ENCODE peak calls at places on chromosomes 12 and 14, in seven cellular contexts. A, X, O, W, U, T and H are unnamed samples. For H3K4me1 and H3K27me3, the result is how much of the 10 kb centered on the place peaks cover.

GRCh38 chr12:3820122-3820521 is 53.1 kb downstream of the PARP11 start:
- DNase-seq in A (no peak), X (no peak), O (no peak), W (no peak), U (no peak), T (no peak), H (no peak)

GRCh38 chr14:61280092-61280525 is 1.0 kb downstream of the TMEM30B start:
- DNase-seq in A (no peak), X (no peak), O (no peak), W (no peak), U (no peak), T (no peak), H (peak)

GRCh38 chr12:79934309-79935020 is 432 bp downstream of the PPP1R12A start:
- DNase-seq in A (peak), X (peak), O (no peak), W (no peak), U (no peak), T (no peak), H (no peak)

GRCh38 chr12:111841236-111841749 is 735 bp upstream of the MAPKAPK5 start:
- DNase-seq in A (no peak), X (peak), O (peak), W (no peak), U (no peak), T (peak), H (no peak)

GRCh38 chr14:98956181-98956580 is 315.8 kb downstream of the BCL11B start:
- DNase-seq in A (no peak), X (no peak), O (no peak), W (no peak), U (peak), T (no peak), H (no peak)

GRCh38 chr12:28089363-28089762 is 100.9 kb upstream of the CCDC91 start:
- DNase-seq in A (no peak), X (no peak), O (peak), W (no peak), U (no peak), T (peak), H (no peak)

GRCh38 chr12:17076335-17076734 is 470.4 kb upstream of the LMO3 start:
- DNase-seq in A (no peak), X (no peak), O (no peak), W (no peak), U (no peak), T (no peak), H (no peak)

GRCh38 chr12:92759634-92760268 is 57.0 kb downstream of the PLEKHG7 start:
- DNase-seq in A (no peak), X (no peak), O (peak), W (no peak), U (no peak), T (peak), H (no peak)

GRCh38 chr12:44405267-44405666 is 470.8 kb downstream of the NELL2 start:
- DNase-seq in A (no peak), X (no peak), O (no peak), W (no peak), U (no peak), T (no peak), H (no peak)

GRCh38 chr12:104653730-104654328 is 197.1 kb downstream of the CHST11 start:
- DNase-seq in A (no peak), X (no peak), O (no peak), W (no peak), U (no peak), T (no peak), H (no peak)

GRCh38 chr12:53930591-53931255 is 7.9 kb upstream of the HOXC13 start:
- DNase-seq in A (no peak), X (no peak), O (no peak), W (no peak), U (no peak), T (no peak), H (no peak)

GRCh38 chr12:42834062-42834461 is 244.5 kb upstream of the PRICKLE1 start:
- DNase-seq in A (no peak), X (no peak), O (no peak), W (no peak), U (no peak), T (no peak), H (no peak)

GRCh38 chr14:21087294-21088091 is 11.0 kb downstream of the ZNF219 start:
- DNase-seq in A (peak), X (no peak), O (peak), W (no peak), U (peak), T (peak), H (peak)

GRCh38 chr14:80237142-80237541 is 25.8 kb upstream of the DIO2 start:
- DNase-seq in A (no peak), X (no peak), O (no peak), W (no peak), U (no peak), T (no peak), H (no peak)

GRCh38 chr14:75604979-75605825 is 26.8 kb downstream of the FLVCR2 start:
- DNase-seq in A (no peak), X (peak), O (peak), W (no peak), U (peak), T (peak), H (no peak)

GRCh38 chr12:43805149-43805856 is 814 bp downstream of the TWF1 start:
- DNase-seq in A (no peak), X (no peak), O (peak), W (no peak), U (no peak), T (no peak), H (no peak)

GRCh38 chr14:33280646-33281045 is 342.0 kb downstream of the NPAS3 start:
- DNase-seq in A (no peak), X (no peak), O (no peak), W (no peak), U (no peak), T (no peak), H (no peak)

GRCh38 chr14:93950948-93951668 is 24.0 kb downstream of the FAM181A start:
- DNase-seq in A (no peak), X (no peak), O (no peak), W (no peak), U (no peak), T (no peak), H (no peak)

GRCh38 chr14:35159742-35160409 is 37.5 kb downstream of the PRORP start:
- DNase-seq in A (no peak), X (no peak), O (peak), W (no peak), U (no peak), T (peak), H (no peak)

GRCh38 chr12:22969521-22969920 is 344.6 kb downstream of the ETNK1 start:
- DNase-seq in A (no peak), X (no peak), O (no peak), W (no peak), U (no peak), T (no peak), H (no peak)

GRCh38 chr12:25121916-25122315 is 73.0 kb downstream of the DNAI7 start:
- DNase-seq in A (no peak), X (no peak), O (no peak), W (no peak), U (no peak), T (peak), H (no peak)

GRCh38 chr12:59041241-59042121 is 121.2 kb upstream of the LRIG3 start:
- DNase-seq in A (no peak), X (no peak), O (peak), W (no peak), U (no peak), T (peak), H (no peak)

GRCh38 chr14:68569970-68570409 is 222.9 kb downstream of the ZFP36L1 start:
- DNase-seq in A (no peak), X (no peak), O (no peak), W (no peak), U (no peak), T (peak), H (no peak)

GRCh38 chr12:44618960-44619359 is 257.2 kb downstream of the NELL2 start:
- DNase-seq in A (no peak), X (no peak), O (no peak), W (no peak), U (no peak), T (no peak), H (no peak)

GRCh38 chr12:89680409-89680808 is 28.2 kb downstream of the ATP2B1 start:
- DNase-seq in A (no peak), X (no peak), O (no peak), W (no peak), U (no peak), T (no peak), H (no peak)

GRCh38 chr14:102184678-102185040 is 45.0 kb downstream of the WDR20 start:
- DNase-seq in A (no peak), X (no peak), O (no peak), W (no peak), U (no peak), T (no peak), H (no peak)
- H3K4me1 ChIP-seq in A (under half), X (half or more), O (under half), W (under half), U (half or more), T (under half), H (under half)

DNA sequence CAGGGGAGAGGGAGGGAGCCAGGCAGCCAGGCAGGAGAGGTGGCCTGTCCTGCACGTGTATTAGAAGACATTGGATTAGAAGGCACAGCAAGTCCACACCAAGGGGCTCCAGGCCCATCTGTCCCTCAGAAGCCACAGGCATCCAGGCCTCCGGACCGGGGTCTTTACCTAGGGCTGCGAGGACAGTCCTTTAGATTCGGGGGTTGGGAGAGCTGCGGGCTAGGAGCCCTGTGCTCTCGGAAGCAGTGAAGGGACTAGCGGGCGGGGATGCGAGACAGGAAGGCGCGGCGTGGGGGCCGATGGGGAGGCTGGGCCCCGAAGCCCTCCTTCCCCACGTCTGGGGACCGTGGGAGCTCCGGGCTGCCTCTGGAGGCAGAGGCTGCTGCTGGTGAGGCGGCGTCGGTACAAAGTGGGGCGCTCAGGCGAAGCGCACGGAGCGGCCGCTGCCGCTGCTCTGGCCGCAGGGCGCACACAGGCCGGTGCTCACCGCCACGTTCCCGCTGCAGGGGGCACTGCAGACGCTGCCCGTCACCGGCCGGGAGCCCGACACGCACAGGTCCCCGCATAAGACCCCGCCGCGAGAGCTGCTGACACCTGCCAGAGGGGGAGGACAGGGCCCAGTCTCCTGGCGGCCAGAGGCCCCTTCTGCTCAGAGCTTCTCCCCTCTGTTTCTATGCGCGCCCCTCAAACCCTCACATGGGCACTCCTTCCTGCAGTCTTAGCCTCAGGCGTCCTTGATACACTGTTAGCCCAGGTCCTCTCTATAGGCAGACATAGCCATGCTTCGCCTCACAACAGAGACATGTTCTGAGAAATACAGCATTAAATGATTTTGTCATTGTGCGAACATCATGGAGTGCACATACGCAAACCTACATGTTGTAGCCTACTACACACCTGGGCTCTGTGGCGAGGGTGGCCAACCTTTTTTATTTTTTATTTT is 17.3 kb downstream of the KRT7 start:
- DNase-seq in A (no peak), X (no peak), O (no peak), W (peak), U (no peak), T (no peak), H (no peak)
- H3K27me3 ChIP-seq in A (under half), X (under half), O (half or more), W (under half), U (under half), T (under half), H (under half)

GRCh38 chr12:50590869-50591268 is 86.1 kb downstream of the DIP2B start:
- DNase-seq in A (no peak), X (no peak), O (no peak), W (no peak), U (no peak), T (no peak), H (no peak)

GRCh38 chr12:50584135-50584534 is 79.3 kb downstream of the DIP2B start:
- DNase-seq in A (no peak), X (no peak), O (no peak), W (no peak), U (no peak), T (no peak), H (no peak)

GRCh38 chr12:50595667-50596066 is 90.9 kb downstream of the DIP2B start:
- DNase-seq in A (no peak), X (no peak), O (no peak), W (no peak), U (no peak), T (no peak), H (no peak)

GRCh38 chr12:50589650-50590435 is 85.1 kb downstream of the DIP2B start:
- DNase-seq in A (no peak), X (no peak), O (peak), W (no peak), U (no peak), T (peak), H (no peak)
- H3K4me3 ChIP-seq in A (no peak), X (no peak), O (no peak), W (no peak), U (no peak), T (no peak), H (no peak)

DNA sequence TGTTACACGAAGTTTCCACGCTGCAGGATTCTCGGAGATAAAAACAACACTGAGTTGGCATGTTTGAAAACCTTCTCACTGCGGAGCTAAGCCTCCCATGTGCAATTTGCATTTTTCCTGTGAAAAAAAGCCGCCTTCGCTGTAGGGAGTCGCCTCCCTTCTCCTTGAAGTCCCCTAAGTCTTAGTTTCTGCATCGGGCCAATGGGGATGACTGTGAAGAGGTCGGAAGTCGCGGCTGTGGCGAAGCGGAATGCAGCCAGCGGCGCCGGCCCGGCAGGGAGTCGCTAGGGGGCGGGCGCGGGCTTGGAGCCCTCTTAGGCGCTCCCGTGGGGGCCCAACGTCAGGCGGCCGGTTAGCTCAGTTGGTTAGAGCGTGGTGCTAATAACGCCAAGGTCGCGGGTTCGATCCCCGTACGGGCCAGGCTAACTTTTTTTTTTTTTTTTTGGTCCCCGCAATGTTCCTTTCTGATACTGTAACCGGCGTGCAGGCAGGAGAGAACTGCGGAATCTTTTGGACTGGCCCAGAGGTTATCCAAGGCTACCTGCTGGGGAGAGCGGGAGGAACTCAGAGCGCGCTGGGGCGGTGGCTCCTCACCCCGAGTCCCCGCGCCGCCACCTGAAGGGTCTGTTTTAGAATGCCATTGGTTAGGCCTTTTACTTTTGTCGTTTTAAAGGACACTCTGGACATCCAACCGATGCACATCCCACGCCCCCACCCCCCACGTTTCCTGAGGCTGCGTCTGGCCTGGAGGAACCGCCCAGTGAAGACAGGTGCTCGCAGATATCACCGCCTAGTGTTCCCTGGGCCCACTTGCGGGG is 2.6 kb upstream of the ZNF839 start:
- DNase-seq in A (peak), X (peak), O (peak), W (peak), U (peak), T (peak), H (peak)
- H3K4me1 ChIP-seq in A (under half), X (half or more), O (under half), W (under half), U (under half), T (under half), H (under half)

GRCh38 chr12:123889848-123890535 is 82.6 kb downstream of the CCDC92 start:
- DNase-seq in A (no peak), X (no peak), O (peak), W (no peak), U (no peak), T (no peak), H (no peak)

GRCh38 chr12:123891516-123892179 is 81.0 kb downstream of the CCDC92 start:
- DNase-seq in A (no peak), X (no peak), O (no peak), W (no peak), U (no peak), T (no peak), H (no peak)

GRCh38 chr12:123889000-123889399 is 83.6 kb downstream of the CCDC92 start:
- DNase-seq in A (no peak), X (no peak), O (no peak), W (no peak), U (no peak), T (no peak), H (no peak)

GRCh38 chr12:123891011-123891410 is 81.6 kb downstream of the CCDC92 start:
- DNase-seq in A (no peak), X (no peak), O (no peak), W (no peak), U (no peak), T (no peak), H (no peak)

GRCh38 chr12:123890536-123890902 is 82.1 kb downstream of the CCDC92 start:
- DNase-seq in A (no peak), X (no peak), O (no peak), W (no peak), U (no peak), T (no peak), H (no peak)
- H3K27me3 ChIP-seq in A (under half), X (under half), O (under half), W (under half), U (under half), T (under half), H (under half)

DNA sequence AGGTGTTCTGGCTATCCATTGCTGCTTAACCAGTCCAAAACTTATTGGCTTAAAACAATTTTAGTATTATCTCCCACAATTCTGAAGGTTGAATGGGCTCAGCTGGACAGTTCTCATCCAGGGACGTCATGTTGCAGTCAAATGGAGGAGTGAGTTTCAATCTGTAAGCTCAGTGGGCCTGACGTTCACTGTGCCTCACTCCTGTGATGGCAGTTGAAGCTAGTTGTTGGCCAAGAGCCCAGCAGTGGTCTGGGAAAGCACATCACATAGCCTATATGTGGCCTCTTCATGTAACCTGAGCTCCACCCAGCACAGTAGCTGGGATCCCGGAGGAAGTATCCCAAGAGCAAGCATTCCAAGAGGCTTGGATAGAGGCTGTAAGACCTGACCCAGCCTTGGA is 40.6 kb upstream of the CDKN3 start:
- DNase-seq in A (no peak), X (no peak), O (peak), W (no peak), U (no peak), T (no peak), H (no peak)
- H3K4me3 ChIP-seq in A (no peak), X (no peak), O (no peak), W (no peak), U (no peak), T (no peak), H (no peak)

GRCh38 chr12:49873361-49873934 is 30.3 kb downstream of the FAIM2 start:
- DNase-seq in A (no peak), X (no peak), O (peak), W (no peak), U (peak), T (no peak), H (no peak)
- H3K4me1 ChIP-seq in A (under half), X (under half), O (under half), W (under half), U (under half), T (under half), H (under half)

DNA sequence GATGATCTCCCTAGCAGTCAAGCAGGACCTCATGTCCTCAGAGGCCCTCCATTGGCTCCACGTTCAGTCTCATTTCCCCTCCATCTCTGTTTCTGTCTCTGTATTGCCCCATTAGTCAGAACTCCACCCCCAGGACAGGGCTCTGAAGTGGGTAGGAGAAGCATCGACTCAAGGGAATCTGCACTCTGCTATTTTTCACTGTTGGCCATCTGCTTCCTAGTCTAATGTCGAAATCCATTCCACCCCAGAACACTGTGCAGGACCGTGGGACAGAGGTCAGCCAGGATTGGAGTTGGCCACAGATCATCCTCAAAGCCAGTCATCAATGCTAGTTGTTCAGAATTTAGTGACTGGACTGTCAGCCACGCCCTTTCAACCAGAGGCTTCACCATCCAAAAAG is 10.1 kb downstream of the KRT77 start:
- DNase-seq in A (no peak), X (no peak), O (no peak), W (no peak), U (no peak), T (no peak), H (no peak)
- H3K27me3 ChIP-seq in A (under half), X (under half), O (under half), W (under half), U (under half), T (under half), H (under half)

DNA sequence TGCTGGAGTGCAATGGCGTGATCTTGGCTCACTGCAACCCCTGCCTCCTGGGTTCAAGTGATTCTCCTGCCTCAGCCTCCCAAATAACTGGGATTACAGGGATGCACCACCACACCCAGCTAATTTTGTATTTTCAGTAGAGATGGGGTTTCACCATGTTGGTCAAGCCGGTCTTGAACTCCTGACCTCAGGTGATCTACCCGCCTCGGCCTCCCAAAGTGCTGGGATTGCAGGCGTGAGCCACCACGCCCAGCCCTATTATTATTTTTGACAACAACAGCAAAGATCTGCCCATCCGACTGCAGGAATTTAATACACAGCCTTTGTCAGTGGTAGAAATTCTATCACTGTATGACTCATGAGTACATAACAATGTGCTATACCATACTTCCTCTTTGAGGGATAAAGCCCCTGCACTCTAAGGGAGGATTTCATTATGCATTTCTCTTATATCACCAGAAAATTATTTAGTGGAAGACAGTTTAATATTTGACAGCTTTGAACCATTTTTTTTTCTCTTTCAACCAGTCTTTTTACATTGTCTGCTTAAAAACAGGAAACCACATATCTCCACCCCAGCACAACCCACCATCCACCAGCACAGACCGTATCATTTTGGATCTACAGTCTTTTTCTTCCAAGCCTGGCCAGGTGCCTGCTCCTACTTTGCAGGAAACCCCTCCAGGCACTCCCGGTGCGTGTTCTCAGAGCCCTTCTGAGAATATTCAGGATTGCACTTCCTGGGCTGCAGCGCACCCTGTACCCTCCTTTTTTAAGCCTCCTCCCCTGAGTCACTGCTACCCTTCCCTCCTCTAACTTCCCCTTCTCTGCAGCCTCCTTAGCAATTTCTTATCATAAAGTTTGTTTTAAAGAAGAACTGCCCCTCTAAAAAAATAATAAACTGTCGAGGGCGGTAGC is 594 bp downstream of the ARHGDIB start:
- DNase-seq in A (peak), X (no peak), O (peak), W (no peak), U (no peak), T (peak), H (peak)
- H3K4me3 ChIP-seq in A (peak), X (peak), O (no peak), W (peak), U (peak), T (peak), H (peak)